ENCODE peak calls at places on chromosomes 4 and X, in nine cellular contexts. N, K, C, R, E, W, M, Q and X are unnamed samples.

GRCh38 chr4:69377562-69377961 is 97.3 kb downstream of the UGT2B28 start:
- DNase-seq in N (peak; percentile 21), C (no peak), M (no peak), E (no peak), Q (no peak), R (no peak), K (no peak), W (no peak), X (no peak)

GRCh38 chr4:65167719-65168118 is 502.6 kb downstream of the EPHA5 start:
- DNase-seq in M (no peak), R (no peak), W (no peak), Q (no peak), N (no peak), C (no peak), E (no peak), K (no peak), X (no peak)

GRCh38 chrX:25442501-25442900 is 426.7 kb upstream of the ARX start:
- DNase-seq in N (no peak), K (no peak), E (no peak), W (no peak), R (no peak), M (no peak), Q (no peak), C (no peak), X (no peak)

GRCh38 chrX:53050841-53051240 is 2.3 kb downstream of the GPR173 start:
- DNase-seq in N (no peak), C (no peak), Q (no peak), K (peak; percentile 49), M (no peak), R (no peak), E (peak; percentile 45), W (no peak), X (no peak)

GRCh38 chrX:129958814-129959492 is 23.5 kb upstream of the BCORL1 start:
- DNase-seq in K (no peak), N (no peak), C (no peak), R (no peak), W (no peak), E (no peak), Q (no peak), M (no peak), X (no peak)

GRCh38 chr4:155353923-155354540 is 22.7 kb downstream of the MAP9 start:
- DNase-seq in Q (no peak), R (peak; percentile 27), M (peak; percentile 75), K (peak; percentile 68), W (no peak), C (peak; percentile 13), N (peak; percentile 86), E (peak; percentile 70), X (peak; percentile 77)

GRCh38 chrX:26373829-26374228 is 157.9 kb downstream of the MAGEB5 start:
- DNase-seq in E (no peak), C (no peak), W (no peak), M (no peak), Q (no peak), K (no peak), N (no peak), R (no peak), X (no peak)

GRCh38 chrX:23845316-23845932 is 62.3 kb downstream of the APOO start:
- DNase-seq in K (no peak), M (no peak), E (no peak), N (no peak), W (no peak), C (no peak), R (no peak), Q (no peak), X (no peak)

GRCh38 chr4:145781306-145781705 is 101.4 kb downstream of the C4orf51 start:
- DNase-seq in M (no peak), E (no peak), N (no peak), K (no peak), Q (no peak), C (no peak), R (no peak), W (no peak), X (no peak)

GRCh38 chrX:109732319-109732779 is 708 bp downstream of the ACSL4 start:
- DNase-seq in R (peak; percentile 2), N (no peak), K (peak; percentile 60), W (peak; percentile 36), C (peak; percentile 34), M (no peak), E (peak; percentile 61), Q (no peak), X (peak; percentile 11)

GRCh38 chr4:127470290-127470809 is 162.4 kb upstream of the INTU start:
- DNase-seq in C (no peak), K (no peak), R (no peak), E (no peak), M (no peak), Q (peak; percentile 90), N (peak; percentile 71), W (no peak), X (no peak)